ENCODE peak calls at places on chromosome X, in seven cellular contexts. B is fibroblast of mammary gland; S is CD4-positive, alpha-beta memory T cell; R is Caco-2; Y is ovary; P is transverse colon; E is fibroblast of pulmonary artery. V is an unnamed sample.

GRCh38 chrX:44061940-44062339 is 88.8 kb upstream of the NDP start:
- DNase-seq in B (no peak), S (no peak), R (no peak), Y (no peak), P (no peak), E (no peak), V (no peak)

GRCh38 chrX:8988456-8988855 is 45.5 kb downstream of the FAM9B start:
- DNase-seq in B (peak; percentile 60), S (peak; percentile 38), R (peak; percentile 42), Y (peak; percentile 28), P (no peak), E (peak; percentile 24), V (no peak)

GRCh38 chrX:87583679-87584078 is 66.1 kb downstream of the KLHL4 start:
- DNase-seq in B (peak; percentile 39), S (no peak), R (no peak), Y (no peak), P (no peak), E (peak; percentile 40), V (peak; percentile 0)

GRCh38 chrX:1462110-1462509 is 9.4 kb upstream of the ASMTL start:
- DNase-seq in B (no peak), S (no peak), R (no peak), Y (no peak), P (no peak), E (no peak), V (no peak)

GRCh38 chrX:43716696-43717095 is 60.6 kb downstream of the MAOA start:
- DNase-seq in B (no peak), S (no peak), R (no peak), Y (no peak), P (no peak), E (no peak), V (no peak)

GRCh38 chrX:131987252-131987651 is 35.9 kb upstream of the STK26 start:
- DNase-seq in B (no peak), S (peak; percentile 45), R (no peak), Y (no peak), P (no peak), E (peak; percentile 10), V (peak; percentile 73)

GRCh38 chrX:3143043-3143799 is 102.0 kb downstream of the ARSF start:
- DNase-seq in B (no peak), S (no peak), R (no peak), Y (no peak), P (no peak), E (no peak), V (peak; percentile 28)

GRCh38 chrX:15336023-15336413 is 695 bp upstream of the PIGA start:
- DNase-seq in B (peak; percentile 71), S (peak; percentile 88), R (no peak), Y (peak; percentile 29), P (peak; percentile 16), E (peak; percentile 80), V (no peak)

GRCh38 chrX:24276011-24276410 is 37.9 kb downstream of the SUPT20HL2 start:
- DNase-seq in B (no peak), S (no peak), R (no peak), Y (no peak), P (no peak), E (no peak), V (no peak)

GRCh38 chrX:18537068-18537467 is 111.7 kb downstream of the CDKL5 start:
- DNase-seq in B (no peak), S (no peak), R (no peak), Y (no peak), P (no peak), E (no peak), V (no peak)

GRCh38 chrX:3585719-3586118 is 127.7 kb downstream of the PRKX start:
- DNase-seq in B (no peak), S (no peak), R (no peak), Y (no peak), P (no peak), E (no peak), V (no peak)

GRCh38 chrX:152915541-152916241 is 17.8 kb downstream of the ZNF185 start:
- DNase-seq in B (peak; percentile 63), S (no peak), R (no peak), Y (no peak), P (no peak), E (peak; percentile 33), V (peak; percentile 36)

GRCh38 chrX:15737188-15737956 is 698 bp upstream of the CA5B start:
- DNase-seq in B (no peak), S (no peak), R (no peak), Y (no peak), P (no peak), E (no peak), V (no peak)

GRCh38 chrX:143378851-143379250 is 138.4 kb downstream of the SPANXN3 start:
- DNase-seq in B (no peak), S (no peak), R (no peak), Y (no peak), P (no peak), E (peak; percentile 7), V (no peak)

GRCh38 chrX:106401965-106402559 is 209.7 kb upstream of the RADX start:
- DNase-seq in B (no peak), S (no peak), R (no peak), Y (no peak), P (peak; percentile 50), E (no peak), V (no peak)

GRCh38 chrX:73851014-73852009 is 288.3 kb downstream of the CHIC1 start:
- DNase-seq in B (peak; percentile 95), S (no peak), R (no peak), Y (peak; percentile 91), P (peak; percentile 90), E (no peak), V (no peak)

GRCh38 chrX:6228720-6229119 is at the start of gene NLGN4X:
- DNase-seq in B (no peak), S (no peak), R (no peak), Y (peak; percentile 18), P (no peak), E (no peak), V (peak; percentile 10)

GRCh38 chrX:12647230-12647629 is 144.0 kb upstream of the PRPS2 start:
- DNase-seq in B (no peak), S (no peak), R (no peak), Y (no peak), P (no peak), E (no peak), V (no peak)

GRCh38 chrX:13119386-13119785 is 75.0 kb upstream of the FAM9C start:
- DNase-seq in B (peak; percentile 73), S (no peak), R (no peak), Y (no peak), P (no peak), E (peak; percentile 61), V (no peak)

GRCh38 chrX:97529801-97530200 is 646.1 kb downstream of the RPA4 start:
- DNase-seq in B (peak; percentile 7), S (no peak), R (no peak), Y (no peak), P (no peak), E (peak; percentile 96), V (no peak)

GRCh38 chrX:46665232-46666162 is 91.9 kb downstream of the CHST7 start:
- DNase-seq in B (peak; percentile 50), S (no peak), R (no peak), Y (no peak), P (no peak), E (no peak), V (no peak)

GRCh38 chrX:49040376-49040955 is 2.7 kb downstream of the TFE3 start:
- DNase-seq in B (peak; percentile 61), S (no peak), R (no peak), Y (peak; percentile 42), P (no peak), E (peak; percentile 26), V (no peak)

GRCh38 chrX:10549280-10549679 is 71.1 kb downstream of the MID1 start:
- DNase-seq in B (peak; percentile 39), S (no peak), R (no peak), Y (no peak), P (peak; percentile 49), E (no peak), V (no peak)

GRCh38 chrX:123202523-123202922 is 18.4 kb downstream of the GRIA3 start:
- DNase-seq in B (no peak), S (no peak), R (no peak), Y (no peak), P (no peak), E (no peak), V (no peak)

GRCh38 chrX:96407043-96407442 is 277.6 kb upstream of the DIAPH2 start:
- DNase-seq in B (peak; percentile 61), S (no peak), R (peak; percentile 65), Y (peak; percentile 44), P (peak; percentile 45), E (peak; percentile 47), V (no peak)

GRCh38 chrX:70444326-70445196 is at the start of gene DLG3:
- DNase-seq in B (peak; percentile 29), S (no peak), R (peak; percentile 45), Y (peak; percentile 40), P (no peak), E (peak; percentile 44), V (no peak)
- H3K4me3 ChIP-seq in B (no peak within 1 kb of the TSS), S (no peak within 1 kb of the TSS), R (no peak within 1 kb of the TSS), Y (no peak within 1 kb of the TSS), P (no peak within 1 kb of the TSS), E (no peak within 1 kb of the TSS), V (no peak within 1 kb of the TSS)

DNA sequence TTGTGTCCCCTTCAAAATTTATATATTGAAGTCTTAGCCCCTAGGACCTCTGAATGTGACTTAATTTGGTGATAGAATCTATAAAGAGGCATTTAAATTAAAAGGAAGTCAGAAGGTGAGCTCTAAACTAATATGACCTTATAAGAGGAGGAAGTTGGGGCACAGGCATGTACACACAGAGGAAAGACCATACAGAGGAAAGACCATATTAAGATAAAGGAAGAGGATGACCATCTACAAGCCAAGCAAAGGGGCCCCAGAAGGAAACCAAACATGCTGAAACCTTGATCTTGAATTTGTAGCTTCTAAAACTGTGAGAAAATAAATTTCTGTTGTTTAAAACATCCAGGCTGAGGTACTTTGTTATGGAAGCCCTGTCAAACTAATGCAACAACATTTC is 26.9 kb upstream of the CYBB start:
- DNase-seq in B (no peak), S (no peak), R (no peak), Y (no peak), P (no peak), E (no peak), V (no peak)
- H3K4me3 ChIP-seq in B (no peak overlapping the region), S (no peak overlapping the region), R (no peak overlapping the region), Y (no peak overlapping the region), P (no peak overlapping the region), E (no peak overlapping the region), V (no peak overlapping the region)

GRCh38 chrX:118117069-118117405 is 427 bp upstream of the KLHL13 start:
- DNase-seq in B (no peak), S (no peak), R (no peak), Y (no peak), P (no peak), E (no peak), V (no peak)

GRCh38 chrX:118116308-118117068 is at the start of gene KLHL13:
- DNase-seq in B (peak; percentile 26), S (no peak), R (peak; percentile 49), Y (peak; percentile 57), P (peak; percentile 26), E (peak; percentile 17), V (no peak)

DNA sequence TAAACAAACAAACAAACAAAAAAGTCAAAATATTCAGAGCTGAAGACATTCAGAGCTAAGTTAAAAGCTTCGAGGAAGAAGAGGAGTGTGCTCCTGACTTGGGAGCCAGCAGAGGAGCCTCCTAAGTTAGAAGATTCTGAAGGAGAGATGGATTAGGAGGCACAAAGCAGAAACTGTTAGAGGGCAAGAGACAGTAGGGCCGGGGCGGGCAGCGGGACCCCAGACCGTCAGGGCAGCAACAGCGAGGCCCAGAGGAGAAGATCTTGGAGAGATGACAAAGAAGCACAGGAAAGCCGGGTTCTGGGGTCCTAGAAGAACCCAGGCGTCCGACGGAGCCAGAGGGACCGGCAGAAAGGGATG is 682 bp downstream of the KLHL13 start:
- DNase-seq in B (no peak), S (no peak), R (no peak), Y (no peak), P (no peak), E (no peak), V (no peak)
- H3K4me3 ChIP-seq in B (peak overlapping the region; percentile 54), S (no peak overlapping the region), R (peak overlapping the region; percentile 79), Y (peak overlapping the region; percentile 46), P (peak overlapping the region; percentile 57), E (peak overlapping the region; percentile 58), V (no peak overlapping the region)

GRCh38 chrX:56763556-56764152 is 34.6 kb downstream of the NBDY start:
- DNase-seq in B (peak; percentile 77), S (peak; percentile 68), R (no peak), Y (peak; percentile 89), P (peak; percentile 88), E (no peak), V (no peak)
- H3K4me3 ChIP-seq in B (peak overlapping the region; percentile 59), S (no peak overlapping the region), R (no peak overlapping the region), Y (peak overlapping the region; percentile 42), P (no peak overlapping the region), E (no peak overlapping the region), V (no peak overlapping the region)

V was measured in Jurkat, Clone E6-1.